ENCODE peak calls at places on chromosomes 11 and 22, in four cellular contexts. V is IMR-90, J is GM12878, T is K562. Y is an unnamed sample.

GRCh38 chr11:13283636-13284035 is 6.0 kb downstream of the BMAL1 start:
- DNase-seq in V (no peak), J (no peak), T (no peak), Y (no peak)

GRCh38 chr11:96141649-96142048 is 201.3 kb downstream of the MAML2 start:
- DNase-seq in V (no peak), J (no peak), T (no peak), Y (no peak)

GRCh38 chr11:44811841-44812448 is 85.2 kb downstream of the TSPAN18 start:
- DNase-seq in V (no peak), J (no peak), T (no peak), Y (no peak)

GRCh38 chr11:114059984-114060401 is 482 bp downstream of the ZBTB16 start:
- DNase-seq in V (no peak), J (no peak), T (peak), Y (peak)

GRCh38 chr11:112157274-112157766 is 6.6 kb downstream of the IL18 start:
- DNase-seq in V (peak), J (no peak), T (no peak), Y (peak)

GRCh38 chr11:133078591-133079179 is 453.6 kb downstream of the OPCML start:
- DNase-seq in V (peak), J (no peak), T (peak), Y (peak)

GRCh38 chr11:58068640-58069039 is 37.9 kb downstream of the OR6Q1 start:
- DNase-seq in V (no peak), J (no peak), T (no peak), Y (no peak)

GRCh38 chr22:19568337-19569311 is 44.4 kb upstream of the CLDN5 start:
- DNase-seq in V (peak), J (no peak), T (peak), Y (no peak)

GRCh38 chr11:93969925-93970922 is 50.9 kb upstream of the HEPHL1 start:
- DNase-seq in V (no peak), J (no peak), T (no peak), Y (no peak)

GRCh38 chr11:114036156-114036811 is 23.2 kb upstream of the ZBTB16 start:
- DNase-seq in V (peak), J (no peak), T (peak), Y (peak)

GRCh38 chr11:57305523-57305922 is 19.2 kb downstream of the TNKS1BP1 start:
- DNase-seq in V (no peak), J (no peak), T (no peak), Y (no peak)

GRCh38 chr11:69382131-69383128 is 88.5 kb downstream of the MYEOV start:
- DNase-seq in V (no peak), J (peak), T (peak), Y (no peak)

DNA sequence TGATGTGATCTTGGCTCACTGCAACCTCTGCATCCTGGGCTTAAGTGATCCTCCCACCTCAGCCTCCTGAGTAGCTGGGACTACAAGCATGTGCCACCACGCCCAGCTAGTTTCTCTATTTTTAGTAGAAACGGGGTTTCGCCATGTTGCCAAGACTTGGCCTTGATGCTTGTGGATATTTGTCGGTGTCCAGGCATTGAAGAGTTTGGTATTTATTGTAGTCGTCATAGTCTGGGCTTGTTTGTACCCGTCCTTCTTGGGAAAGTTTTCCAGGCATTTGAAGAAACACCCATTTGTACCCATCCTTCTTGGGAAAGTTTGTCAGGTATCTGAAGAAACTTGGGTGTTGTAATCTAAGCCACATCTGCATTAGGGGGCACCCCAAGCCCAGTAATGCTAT is 28.7 kb downstream of the FCHSD2 start:
- DNase-seq in V (no peak), J (no peak), T (no peak), Y (no peak)
- TF ChIP-seq ELK1 in V (no peak), J (no peak), T (no peak), Y (no peak)

GRCh38 chr11:118283756-118284350 is 19.8 kb upstream of the MPZL2 start:
- DNase-seq in V (no peak), J (no peak), T (no peak), Y (no peak)

GRCh38 chr11:118282635-118283310 is 18.7 kb upstream of the MPZL2 start:
- DNase-seq in V (no peak), J (no peak), T (no peak), Y (no peak)

GRCh38 chr11:118283311-118283636 is 19.2 kb upstream of the MPZL2 start:
- DNase-seq in V (no peak), J (no peak), T (no peak), Y (no peak)

GRCh38 chr11:118277312-118277711 is 13.2 kb upstream of the MPZL2 start:
- DNase-seq in V (peak), J (no peak), T (no peak), Y (no peak)

DNA sequence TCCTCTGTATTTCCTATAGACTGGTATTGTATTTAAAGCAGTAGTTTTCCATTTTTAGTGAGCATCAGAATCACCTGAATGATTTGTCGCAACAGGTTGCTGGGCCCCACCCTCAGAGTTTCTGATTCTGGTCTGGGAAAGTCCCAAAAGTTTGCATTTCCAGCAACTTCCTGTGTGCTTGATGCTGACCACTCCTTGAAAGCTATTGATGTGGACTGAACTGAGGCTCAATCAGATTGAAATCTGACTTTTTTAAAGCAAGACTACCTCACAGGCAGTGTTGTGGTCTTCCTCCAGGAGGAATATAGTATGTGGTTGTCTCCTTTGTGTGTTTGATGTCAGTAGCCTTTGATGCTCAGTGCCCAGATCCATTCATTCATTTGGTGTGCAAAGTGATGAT is 17.2 kb upstream of the MPZL2 start:
- DNase-seq in V (no peak), J (no peak), T (no peak), Y (no peak)
- TF ChIP-seq BHLHE40 in V (no peak), J (no peak), T (no peak), Y (no peak)

GRCh38 chr11:47415949-47416472 is 7.6 kb downstream of the SLC39A13 start:
- DNase-seq in V (peak), J (no peak), T (no peak), Y (peak)
- TF ChIP-seq ELK1 in V (no peak), J (no peak), T (no peak), Y (no peak)

GRCh38 chr22:48591286-48592065 is 1236.2 kb downstream of the BRD1 start:
- DNase-seq in V (no peak), J (no peak), T (no peak), Y (no peak)

GRCh38 chr22:48588151-48588880 is 1239.4 kb downstream of the BRD1 start:
- DNase-seq in V (no peak), J (no peak), T (no peak), Y (no peak)

GRCh38 chr22:48588881-48589450 is 1238.7 kb downstream of the BRD1 start:
- DNase-seq in V (no peak), J (no peak), T (no peak), Y (no peak)

GRCh38 chr22:48592066-48592345 is 1235.7 kb downstream of the BRD1 start:
- DNase-seq in V (no peak), J (no peak), T (no peak), Y (no peak)

GRCh38 chr22:48589901-48590300 is 1237.8 kb downstream of the BRD1 start:
- DNase-seq in V (no peak), J (no peak), T (no peak), Y (no peak)
- TF ChIP-seq BHLHE40 in V (no peak), J (no peak), T (no peak), Y (no peak)

GRCh38 chr11:35163707-35164496 is 24.9 kb downstream of the CD44 start:
- DNase-seq in V (peak), J (no peak), T (no peak), Y (no peak)

GRCh38 chr11:35165416-35166368 is 26.7 kb downstream of the CD44 start:
- DNase-seq in V (peak), J (peak), T (no peak), Y (no peak)

GRCh38 chr11:35167451-35167954 is 28.5 kb downstream of the CD44 start:
- DNase-seq in V (no peak), J (no peak), T (no peak), Y (no peak)

GRCh38 chr11:35168606-35169200 is 29.7 kb downstream of the CD44 start:
- DNase-seq in V (no peak), J (no peak), T (no peak), Y (no peak)

GRCh38 chr11:35166369-35167360 is 27.7 kb downstream of the CD44 start:
- DNase-seq in V (peak), J (no peak), T (no peak), Y (peak)
- TF ChIP-seq ELK1 in V (no peak), J (no peak), T (no peak), Y (no peak)

GRCh38 chr11:118003021-118003423 is 16.8 kb downstream of the IL10RA start:
- DNase-seq in V (no peak), J (no peak), T (peak), Y (no peak)
- TF ChIP-seq BHLHE40 in V (no peak), J (no peak), T (no peak), Y (no peak)

DNA sequence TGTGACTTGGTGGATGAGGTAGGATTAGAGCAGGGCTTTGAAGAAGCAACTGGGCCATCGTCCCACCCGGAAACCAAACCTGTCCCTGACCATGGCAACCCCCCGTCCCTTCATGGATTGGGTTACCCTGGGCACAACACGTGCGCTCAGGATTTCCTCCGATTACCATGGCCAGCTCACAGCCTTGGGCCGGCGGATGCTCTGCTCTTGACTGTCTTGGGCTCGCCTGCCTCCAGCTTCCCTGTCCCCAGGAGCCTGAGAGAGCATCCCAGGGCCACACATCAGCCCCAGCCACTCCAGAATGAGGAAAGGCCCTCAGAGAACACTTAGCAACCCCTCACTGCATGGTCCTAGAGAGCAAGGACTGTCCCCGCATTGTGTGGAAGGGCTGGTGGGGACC is 22.8 kb downstream of the MYO7A start:
- DNase-seq in V (no peak), J (no peak), T (no peak), Y (no peak)
- TF ChIP-seq ELK1 in V (no peak), J (no peak), T (no peak), Y (no peak)